ENCODE peak calls at places on chromosomes 5 and 9, in four cellular contexts. One of them, this sample, is unnamed. For H3K4me1, the result is how much of the 10 kb centered on the place peaks cover.

GRCh38 chr5:149271717-149272558 is at the start of gene AFAP1L1:
- DNase-seq in hepatocyte: peak
- DNase-seq in A549: peak
- DNase-seq in OCI-LY7: no peak
- DNase-seq in this sample: peak

GRCh38 chr5:97877578-97877977 is 694.5 kb upstream of the RIOK2 start:
- DNase-seq in hepatocyte: no peak
- DNase-seq in A549: no peak
- DNase-seq in OCI-LY7: no peak
- DNase-seq in this sample: no peak

GRCh38 chr5:163339148-163339547 is 98.2 kb upstream of the CCNG1 start:
- DNase-seq in hepatocyte: no peak
- DNase-seq in A549: no peak
- DNase-seq in OCI-LY7: no peak
- DNase-seq in this sample: no peak

GRCh38 chr9:70747335-70747734 is 332.9 kb upstream of the KLF9 start:
- DNase-seq in hepatocyte: peak
- DNase-seq in A549: no peak
- DNase-seq in OCI-LY7: no peak
- DNase-seq in this sample: no peak

GRCh38 chr9:33354651-33355211 is 47.6 kb downstream of the AQP7 start:
- DNase-seq in hepatocyte: no peak
- DNase-seq in A549: no peak
- DNase-seq in OCI-LY7: no peak
- DNase-seq in this sample: peak

GRCh38 chr9:125544988-125545651 is 161.9 kb downstream of the MAPKAP1 start:
- DNase-seq in hepatocyte: peak
- DNase-seq in A549: no peak
- DNase-seq in OCI-LY7: no peak
- DNase-seq in this sample: no peak

GRCh38 chr5:149740341-149740740 is 10.2 kb downstream of the PPARGC1B start:
- DNase-seq in hepatocyte: no peak
- DNase-seq in A549: no peak
- DNase-seq in OCI-LY7: no peak
- DNase-seq in this sample: no peak

GRCh38 chr9:37897665-37898064 is 6.3 kb downstream of the SLC25A51 start:
- DNase-seq in hepatocyte: no peak
- DNase-seq in A549: no peak
- DNase-seq in OCI-LY7: no peak
- DNase-seq in this sample: no peak

GRCh38 chr5:93868851-93869250 is 127.5 kb upstream of the POU5F2 start:
- DNase-seq in hepatocyte: no peak
- DNase-seq in A549: no peak
- DNase-seq in OCI-LY7: no peak
- DNase-seq in this sample: no peak

GRCh38 chr5:79547982-79548381 is 34.0 kb upstream of the HOMER1 start:
- DNase-seq in hepatocyte: peak
- DNase-seq in A549: no peak
- DNase-seq in OCI-LY7: no peak
- DNase-seq in this sample: no peak

GRCh38 chr5:96823900-96824351 is 16.2 kb upstream of the ERAP1 start:
- DNase-seq in hepatocyte: peak
- DNase-seq in A549: peak
- DNase-seq in OCI-LY7: no peak
- DNase-seq in this sample: no peak

GRCh38 chr5:123795688-123796087 is 283.7 kb downstream of the CSNK1G3 start:
- DNase-seq in hepatocyte: no peak
- DNase-seq in A549: no peak
- DNase-seq in OCI-LY7: no peak
- DNase-seq in this sample: no peak

GRCh38 chr9:134591082-134591571 is 50.5 kb upstream of the COL5A1 start:
- DNase-seq in hepatocyte: no peak
- DNase-seq in A549: no peak
- DNase-seq in OCI-LY7: no peak
- DNase-seq in this sample: no peak

GRCh38 chr9:127916665-127917581 is at the start of gene ST6GALNAC4:
- DNase-seq in hepatocyte: peak
- DNase-seq in A549: peak
- DNase-seq in OCI-LY7: peak
- DNase-seq in this sample: peak

GRCh38 chr5:135481387-135481786 is 29.2 kb upstream of the TIFAB start:
- DNase-seq in hepatocyte: no peak
- DNase-seq in A549: no peak
- DNase-seq in OCI-LY7: no peak
- DNase-seq in this sample: no peak

GRCh38 chr9:137029058-137029922 is 1.3 kb upstream of the ABCA2 start:
- DNase-seq in hepatocyte: peak
- DNase-seq in A549: peak
- DNase-seq in OCI-LY7: peak
- DNase-seq in this sample: peak

GRCh38 chr5:146165469-146165868 is 17.0 kb downstream of the LARS1 start:
- DNase-seq in hepatocyte: no peak
- DNase-seq in A549: no peak
- DNase-seq in OCI-LY7: no peak
- DNase-seq in this sample: no peak

GRCh38 chr9:87111010-87111409 is 163.7 kb upstream of the GAS1 start:
- DNase-seq in hepatocyte: no peak
- DNase-seq in A549: no peak
- DNase-seq in OCI-LY7: no peak
- DNase-seq in this sample: no peak

GRCh38 chr9:14092344-14092743 is 221.6 kb downstream of the NFIB start:
- DNase-seq in hepatocyte: no peak
- DNase-seq in A549: no peak
- DNase-seq in OCI-LY7: no peak
- DNase-seq in this sample: no peak

GRCh38 chr5:87095787-87096186 is 171.9 kb upstream of the RASA1 start:
- DNase-seq in hepatocyte: no peak
- DNase-seq in A549: no peak
- DNase-seq in OCI-LY7: no peak
- DNase-seq in this sample: no peak

GRCh38 chr9:121307976-121308375 is 40.0 kb downstream of the GSN start:
- DNase-seq in hepatocyte: no peak
- DNase-seq in A549: no peak
- DNase-seq in OCI-LY7: no peak
- DNase-seq in this sample: no peak

GRCh38 chr5:36442796-36443195 is 141.1 kb upstream of the RANBP3L start:
- DNase-seq in hepatocyte: no peak
- DNase-seq in A549: no peak
- DNase-seq in OCI-LY7: no peak
- DNase-seq in this sample: no peak

GRCh38 chr5:82092-82491 is 9.9 kb upstream of the PLEKHG4B start:
- DNase-seq in hepatocyte: peak
- DNase-seq in A549: peak
- DNase-seq in OCI-LY7: no peak
- DNase-seq in this sample: peak

GRCh38 chr5:158127536-158127935 is 268.6 kb upstream of the CLINT1 start:
- DNase-seq in hepatocyte: no peak
- DNase-seq in A549: no peak
- DNase-seq in OCI-LY7: no peak
- DNase-seq in this sample: no peak

GRCh38 chr9:125949247-125949646 is 202.1 kb downstream of the PBX3 start:
- DNase-seq in hepatocyte: no peak
- DNase-seq in A549: no peak
- DNase-seq in OCI-LY7: no peak
- DNase-seq in this sample: no peak

GRCh38 chr9:83154087-83154736 is 91.3 kb upstream of the RASEF start:
- DNase-seq in hepatocyte: peak
- DNase-seq in A549: no peak
- DNase-seq in OCI-LY7: no peak
- DNase-seq in this sample: no peak

GRCh38 chr9:83155733-83156132 is 92.8 kb upstream of the RASEF start:
- DNase-seq in hepatocyte: no peak
- DNase-seq in A549: no peak
- DNase-seq in OCI-LY7: no peak
- DNase-seq in this sample: no peak

GRCh38 chr9:83153030-83153429 is 90.1 kb upstream of the RASEF start:
- DNase-seq in hepatocyte: no peak
- DNase-seq in A549: no peak
- DNase-seq in OCI-LY7: no peak
- DNase-seq in this sample: no peak

GRCh38 chr9:83151627-83152137 is 88.7 kb upstream of the RASEF start:
- DNase-seq in hepatocyte: no peak
- DNase-seq in A549: no peak
- DNase-seq in OCI-LY7: no peak
- DNase-seq in this sample: no peak

GRCh38 chr9:83154821-83155220 is 91.9 kb upstream of the RASEF start:
- DNase-seq in hepatocyte: peak
- DNase-seq in A549: no peak
- DNase-seq in OCI-LY7: no peak
- DNase-seq in this sample: no peak
- TF ChIP-seq CTCF in hepatocyte: no peak
- TF ChIP-seq CTCF in A549: no peak
- TF ChIP-seq CTCF in OCI-LY7: no peak
- TF ChIP-seq CTCF in this sample: no peak

DNA sequence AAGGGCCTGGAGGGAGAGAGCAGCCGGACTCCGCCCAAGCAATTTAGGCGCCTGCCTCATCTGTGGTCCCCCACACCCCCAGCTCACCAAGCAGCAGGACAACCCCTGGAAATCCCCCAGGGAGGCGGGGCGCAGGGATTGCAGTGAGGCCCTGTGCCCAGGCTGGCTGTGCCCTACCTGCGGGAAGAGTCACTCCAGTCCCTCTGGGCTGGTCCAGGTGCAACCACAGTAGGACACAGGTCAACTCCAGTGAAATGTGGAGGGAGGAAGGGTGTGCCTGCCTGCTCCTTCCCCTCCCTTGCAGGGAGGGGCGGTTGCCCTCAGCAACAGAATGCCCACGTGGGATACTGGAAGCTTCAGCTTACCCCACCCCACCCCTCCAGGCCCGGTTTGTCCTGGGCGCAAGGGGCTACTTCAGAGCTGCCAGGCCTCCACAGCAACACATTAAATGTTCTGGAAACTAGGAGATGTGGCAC is 22.7 kb downstream of the ABO start:
- DNase-seq in hepatocyte: peak
- DNase-seq in A549: no peak
- DNase-seq in OCI-LY7: no peak
- DNase-seq in this sample: no peak
- H3K4me3 ChIP-seq in hepatocyte: no peak
- H3K4me3 ChIP-seq in A549: no peak
- H3K4me3 ChIP-seq in OCI-LY7: no peak
- H3K4me3 ChIP-seq in this sample: no peak

GRCh38 chr9:98610711-98611110 is 98.0 kb downstream of the GABBR2 start:
- DNase-seq in hepatocyte: no peak
- DNase-seq in A549: no peak
- DNase-seq in OCI-LY7: no peak
- DNase-seq in this sample: no peak

GRCh38 chr9:98610196-98610595 is 98.5 kb downstream of the GABBR2 start:
- DNase-seq in hepatocyte: no peak
- DNase-seq in A549: no peak
- DNase-seq in OCI-LY7: no peak
- DNase-seq in this sample: no peak

GRCh38 chr9:98607787-98608186 is 100.9 kb downstream of the GABBR2 start:
- DNase-seq in hepatocyte: no peak
- DNase-seq in A549: peak
- DNase-seq in OCI-LY7: no peak
- DNase-seq in this sample: no peak

GRCh38 chr9:98611319-98611718 is 97.4 kb downstream of the GABBR2 start:
- DNase-seq in hepatocyte: no peak
- DNase-seq in A549: no peak
- DNase-seq in OCI-LY7: no peak
- DNase-seq in this sample: no peak

GRCh38 chr9:98609646-98610045 is 99.1 kb downstream of the GABBR2 start:
- DNase-seq in hepatocyte: no peak
- DNase-seq in A549: no peak
- DNase-seq in OCI-LY7: no peak
- DNase-seq in this sample: no peak
- H3K4me1 ChIP-seq in hepatocyte: under half
- H3K4me1 ChIP-seq in A549: under half
- H3K4me1 ChIP-seq in OCI-LY7: under half
- H3K4me1 ChIP-seq in this sample: under half

GRCh38 chr9:73269430-73270101 is 117.9 kb downstream of the ANXA1 start:
- DNase-seq in hepatocyte: peak
- DNase-seq in A549: peak
- DNase-seq in OCI-LY7: peak
- DNase-seq in this sample: peak
- TF ChIP-seq CTCF in hepatocyte: peak
- TF ChIP-seq CTCF in A549: peak
- TF ChIP-seq CTCF in OCI-LY7: peak
- TF ChIP-seq CTCF in this sample: peak

GRCh38 chr5:155126573-155126972 is 113.0 kb downstream of the KIF4B start:
- DNase-seq in hepatocyte: no peak
- DNase-seq in A549: no peak
- DNase-seq in OCI-LY7: no peak
- DNase-seq in this sample: no peak

GRCh38 chr5:155127552-155127951 is 114.0 kb downstream of the KIF4B start:
- DNase-seq in hepatocyte: no peak
- DNase-seq in A549: no peak
- DNase-seq in OCI-LY7: no peak
- DNase-seq in this sample: no peak

GRCh38 chr5:155125696-155126095 is 112.1 kb downstream of the KIF4B start:
- DNase-seq in hepatocyte: no peak
- DNase-seq in A549: no peak
- DNase-seq in OCI-LY7: no peak
- DNase-seq in this sample: no peak

GRCh38 chr5:155129513-155129880 is 115.9 kb downstream of the KIF4B start:
- DNase-seq in hepatocyte: no peak
- DNase-seq in A549: peak
- DNase-seq in OCI-LY7: no peak
- DNase-seq in this sample: no peak

GRCh38 chr5:155128786-155129512 is 115.4 kb downstream of the KIF4B start:
- DNase-seq in hepatocyte: no peak
- DNase-seq in A549: peak
- DNase-seq in OCI-LY7: no peak
- DNase-seq in this sample: no peak
- H3K4me3 ChIP-seq in hepatocyte: no peak
- H3K4me3 ChIP-seq in A549: no peak
- H3K4me3 ChIP-seq in OCI-LY7: no peak
- H3K4me3 ChIP-seq in this sample: no peak

GRCh38 chr9:36146666-36147065 is 10.1 kb downstream of the GLIPR2 start:
- DNase-seq in hepatocyte: no peak
- DNase-seq in A549: no peak
- DNase-seq in OCI-LY7: no peak
- DNase-seq in this sample: no peak
- H3K4me1 ChIP-seq in hepatocyte: under half
- H3K4me1 ChIP-seq in A549: under half
- H3K4me1 ChIP-seq in OCI-LY7: under half
- H3K4me1 ChIP-seq in this sample: under half

GRCh38 chr5:103178167-103178566 is 58.1 kb downstream of the PPIP5K2 start:
- DNase-seq in hepatocyte: no peak
- DNase-seq in A549: peak
- DNase-seq in OCI-LY7: no peak
- DNase-seq in this sample: no peak
- TF ChIP-seq CTCF in hepatocyte: no peak
- TF ChIP-seq CTCF in A549: no peak
- TF ChIP-seq CTCF in OCI-LY7: peak
- TF ChIP-seq CTCF in this sample: no peak

GRCh38 chr5:154761062-154761740 is 6.0 kb downstream of the LARP1 start:
- DNase-seq in hepatocyte: no peak
- DNase-seq in A549: no peak
- DNase-seq in OCI-LY7: peak
- DNase-seq in this sample: no peak
- H3K4me3 ChIP-seq in hepatocyte: no peak
- H3K4me3 ChIP-seq in A549: no peak
- H3K4me3 ChIP-seq in OCI-LY7: peak
- H3K4me3 ChIP-seq in this sample: no peak

This sample was measured in cardiac muscle cell.